ENCODE peak calls at places on chromosome 12, in nine cellular contexts. Q is AG10803, O is endothelial cell of umbilical vein, V is HL-60, I is fibroblast of pulmonary artery, H is mammary epithelial cell, K is esophagus squamous epithelium, A is pancreas, U is ovary. W is an unnamed sample.
A peak's percentile ranks its signal among the peaks of the same experiment; 100 is the strongest.

GRCh38 chr12:62660763-62661162 is 194.1 kb downstream of the MON2 start:
- DNase-seq in A (no peak), H (peak; percentile 86), Q (peak; percentile 97), O (peak; percentile 84), U (no peak), I (peak; percentile 76), K (no peak), V (no peak), W (peak; percentile 89)

GRCh38 chr12:132275110-132275531 is 54.3 kb downstream of the GALNT9 start:
- DNase-seq in K (no peak), V (no peak), A (no peak), O (peak; percentile 31), U (no peak), H (no peak), I (peak; percentile 62), Q (peak; percentile 52), W (no peak)

GRCh38 chr12:89529738-89530137 is 3.9 kb upstream of the POC1B start:
- DNase-seq in U (no peak), I (peak; percentile 81), A (no peak), O (peak; percentile 73), K (no peak), Q (peak; percentile 61), H (peak; percentile 45), V (peak; percentile 48), W (peak; percentile 59)

GRCh38 chr12:1572731-1573130 is 21.6 kb downstream of the FBXL14 start:
- DNase-seq in U (no peak), I (no peak), V (no peak), H (no peak), K (no peak), Q (no peak), A (no peak), O (no peak), W (no peak)

GRCh38 chr12:131775124-131775903 is 52.9 kb upstream of the MMP17 start:
- DNase-seq in V (no peak), O (no peak), H (peak; percentile 58), K (no peak), U (no peak), Q (no peak), A (no peak), I (no peak), W (peak; percentile 90)

GRCh38 chr12:51421266-51421884 is 3.3 kb upstream of the SLC4A8 start:
- DNase-seq in O (peak; percentile 63), V (no peak), A (peak; percentile 73), Q (peak; percentile 73), K (no peak), U (peak; percentile 57), H (peak; percentile 46), I (peak; percentile 80), W (peak; percentile 72)

GRCh38 chr12:109529618-109530300 is 43.5 kb downstream of the MMAB start:
- DNase-seq in V (no peak), Q (no peak), H (no peak), U (no peak), O (no peak), I (no peak), A (no peak), K (no peak), W (no peak)

GRCh38 chr12:12327802-12328201 is 22.2 kb downstream of the MANSC1 start:
- DNase-seq in K (no peak), H (peak; percentile 29), A (no peak), V (peak; percentile 73), U (no peak), Q (peak; percentile 72), O (peak; percentile 71), I (peak; percentile 81), W (peak; percentile 70)

GRCh38 chr12:88036368-88036965 is 7.3 kb upstream of the C12orf50 start:
- DNase-seq in K (no peak), V (peak; percentile 27), Q (peak; percentile 76), H (peak; percentile 61), O (peak; percentile 7), A (no peak), I (peak; percentile 36), U (no peak), W (peak; percentile 86)

GRCh38 chr12:23049180-23049579 is 424.2 kb downstream of the ETNK1 start:
- DNase-seq in O (peak; percentile 22), A (no peak), U (no peak), K (no peak), H (peak; percentile 21), I (peak; percentile 2), Q (no peak), V (no peak), W (peak; percentile 58)

GRCh38 chr12:104462931-104463339 is 6.2 kb downstream of the CHST11 start:
- DNase-seq in O (peak; percentile 50), V (no peak), U (no peak), H (no peak), Q (no peak), I (peak; percentile 35), A (no peak), K (no peak), W (no peak)

GRCh38 chr12:80702889-80703605 is 4.4 kb upstream of the MYF6 start:
- DNase-seq in O (no peak), Q (peak; percentile 69), H (peak; percentile 78), A (no peak), U (no peak), V (no peak), I (peak; percentile 59), K (no peak), W (peak; percentile 82)

GRCh38 chr12:56725723-56726102 is 614 bp upstream of the NACA start:
- DNase-seq in O (no peak), A (no peak), Q (peak; percentile 31), H (no peak), K (no peak), V (no peak), U (no peak), I (no peak), W (no peak)
- H3K4me3 ChIP-seq in O (peak overlapping the region; percentile 36), A (peak overlapping the region; percentile 77), Q (peak overlapping the region; percentile 100), H (peak overlapping the region; percentile 96), K (peak overlapping the region; percentile 70), V (peak overlapping the region; percentile 75), U (peak overlapping the region; percentile 92), I (peak overlapping the region; percentile 99), W (peak overlapping the region; percentile 97)

GRCh38 chr12:53726946-53727309 is 324 bp downstream of the CALCOCO1 start:
- DNase-seq in K (no peak), H (peak; percentile 40), Q (peak; percentile 34), A (no peak), U (no peak), O (no peak), V (peak; percentile 26), I (peak; percentile 44), W (peak; percentile 47)
- TF ChIP-seq CTCF in K (no peak), H (no peak), Q (no peak), A (no peak), U (no peak), O (no peak), V (no peak), I (no peak), W (no peak)

DNA sequence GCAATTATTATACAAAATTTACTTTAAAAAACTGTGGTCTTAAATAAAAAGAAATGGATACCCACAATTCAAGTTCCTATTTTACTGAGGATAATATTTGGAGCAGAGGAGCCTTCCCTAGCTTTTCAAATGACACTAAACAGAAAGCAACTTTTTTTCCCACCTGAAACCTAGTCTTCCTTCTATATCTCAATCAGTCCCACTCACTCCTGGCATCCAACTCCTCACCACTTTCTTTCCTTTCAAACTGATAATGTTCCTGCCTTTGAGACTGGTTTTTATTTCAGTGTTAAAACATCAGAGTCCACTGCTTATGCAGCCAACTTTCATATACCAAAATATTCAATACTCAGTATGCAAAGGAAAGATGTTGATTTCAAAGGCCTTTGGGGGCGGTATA is 225.6 kb downstream of the GXYLT1 start:
- DNase-seq in A (no peak), K (no peak), I (no peak), V (no peak), H (no peak), Q (no peak), O (no peak), U (no peak), W (no peak)
- H3K4me3 ChIP-seq in A (no peak overlapping the region), K (no peak overlapping the region), I (no peak overlapping the region), V (no peak overlapping the region), H (no peak overlapping the region), Q (no peak overlapping the region), O (no peak overlapping the region), U (no peak overlapping the region), W (no peak overlapping the region)

GRCh38 chr12:94643585-94643984 is 6.8 kb downstream of the TMCC3 start:
- DNase-seq in Q (no peak), I (no peak), A (no peak), O (no peak), U (no peak), V (no peak), H (no peak), K (no peak), W (no peak)
- TF ChIP-seq CTCF in Q (no peak), I (no peak), A (no peak), O (no peak), U (no peak), V (no peak), H (no peak), K (no peak), W (no peak)

DNA sequence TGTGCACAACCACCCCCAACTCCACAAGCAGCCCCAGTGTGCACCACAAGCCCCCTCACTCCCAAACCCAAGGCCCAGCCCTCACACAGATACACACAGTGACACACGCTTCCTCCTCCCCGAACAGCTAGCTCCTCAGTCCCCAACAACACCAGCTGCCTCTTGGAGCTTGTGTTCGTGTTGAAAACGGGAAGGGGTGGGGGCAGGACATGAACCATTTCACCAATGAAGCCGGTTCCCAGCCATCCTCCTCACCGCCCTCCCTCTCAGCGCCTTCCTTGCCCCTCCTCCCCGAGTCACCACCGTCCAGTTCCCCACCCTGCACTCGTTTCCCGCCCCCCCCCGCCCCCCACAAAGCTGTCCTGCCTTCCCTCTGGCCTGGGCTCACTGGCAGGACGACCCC is 349 bp upstream of the GPR162 start:
- DNase-seq in K (no peak), Q (peak; percentile 63), A (no peak), I (peak; percentile 85), V (peak; percentile 66), U (peak; percentile 66), O (peak; percentile 83), H (no peak), W (peak; percentile 29)
- H3K4me3 ChIP-seq in K (peak overlapping the region; percentile 16), Q (peak overlapping the region; percentile 58), A (peak overlapping the region; percentile 17), I (peak overlapping the region; percentile 51), V (peak overlapping the region; percentile 39), U (peak overlapping the region; percentile 19), O (no peak overlapping the region), H (no peak overlapping the region), W (peak overlapping the region; percentile 18)

W was measured in epithelial cell of esophagus.